ENCODE peak calls at places on chromosomes 3 and 15, in nine cellular contexts. L, J, M, A, C, X, Y, E and D are unnamed samples.

GRCh38 chr15:48005921-48006541 is 114.8 kb upstream of the SLC24A5 start:
- DNase-seq in J (no peak), Y (no peak), X (peak; percentile 15), A (no peak), C (no peak), M (no peak), E (peak; percentile 71), L (no peak), D (peak; percentile 45)

GRCh38 chr3:52742418-52743041 is 28.2 kb downstream of the NEK4 start:
- DNase-seq in L (peak; percentile 21), X (no peak), J (no peak), M (peak; percentile 33), Y (no peak), E (no peak), A (peak; percentile 42), C (peak; percentile 21), D (no peak)

GRCh38 chr15:31437686-31438085 is 111.1 kb downstream of the KLF13 start:
- DNase-seq in J (peak; percentile 22), E (no peak), M (no peak), L (no peak), X (no peak), A (no peak), C (no peak), Y (no peak), D (no peak)

GRCh38 chr3:105448338-105448982 is 81.8 kb downstream of the ALCAM start:
- DNase-seq in C (no peak), Y (no peak), L (peak; percentile 2), A (no peak), M (no peak), E (no peak), J (no peak), X (no peak), D (no peak)

GRCh38 chr3:21893250-21893649 is 142.2 kb upstream of the ZNF385D start:
- DNase-seq in C (no peak), J (no peak), A (peak; percentile 2), L (no peak), E (no peak), M (no peak), Y (no peak), X (no peak), D (no peak)

GRCh38 chr15:60682115-60682514 is 203.2 kb upstream of the ICE2 start:
- DNase-seq in A (peak; percentile 25), Y (no peak), M (no peak), L (no peak), X (no peak), J (no peak), E (no peak), C (peak; percentile 9), D (no peak)

GRCh38 chr3:184145120-184145524 is 10.0 kb downstream of the EIF2B5 start:
- DNase-seq in J (no peak), X (peak; percentile 66), C (peak; percentile 70), Y (no peak), A (peak; percentile 70), M (peak; percentile 44), E (no peak), L (peak; percentile 64), D (peak; percentile 37)

GRCh38 chr15:25682349-25682748 is 180.8 kb downstream of the ATP10A start:
- DNase-seq in E (no peak), J (no peak), M (no peak), C (no peak), L (no peak), A (no peak), Y (no peak), X (no peak), D (no peak)

GRCh38 chr3:12992629-12993021 is 80.6 kb downstream of the IQSEC1 start:
- DNase-seq in J (no peak), Y (no peak), C (no peak), M (no peak), A (no peak), E (no peak), L (no peak), X (no peak), D (no peak)

GRCh38 chr3:58464875-58465274 is 27.0 kb upstream of the KCTD6 start:
- DNase-seq in A (peak; percentile 17), E (no peak), M (no peak), Y (no peak), L (no peak), X (no peak), C (no peak), J (no peak), D (no peak)

GRCh38 chr15:89197503-89197971 is 23.8 kb downstream of the RLBP1 start:
- DNase-seq in Y (no peak), E (no peak), A (no peak), J (no peak), X (peak; percentile 81), M (no peak), L (peak; percentile 32), C (no peak), D (no peak)

GRCh38 chr15:63187589-63188226 is 1.7 kb upstream of the RAB8B start:
- DNase-seq in E (no peak), Y (no peak), M (no peak), C (no peak), A (peak; percentile 29), L (no peak), J (no peak), X (no peak), D (no peak)

GRCh38 chr15:47961401-47962090 is 159.2 kb upstream of the SLC24A5 start:
- DNase-seq in L (no peak), X (no peak), C (no peak), M (peak; percentile 22), Y (no peak), J (no peak), A (no peak), E (no peak), D (no peak)

GRCh38 chr3:152780553-152780952 is 54.4 kb upstream of the P2RY1 start:
- DNase-seq in J (no peak), C (peak; percentile 40), Y (no peak), X (no peak), E (no peak), M (no peak), L (no peak), A (peak; percentile 4), D (no peak)

GRCh38 chr15:55990516-55990915 is 2.9 kb downstream of the NEDD4 start:
- DNase-seq in J (no peak), M (no peak), X (no peak), A (no peak), C (no peak), L (no peak), E (no peak), Y (no peak), D (no peak)

GRCh38 chr3:64932016-64932518 is 244.3 kb upstream of the ADAMTS9 start:
- DNase-seq in J (no peak), Y (no peak), L (no peak), E (no peak), C (no peak), A (no peak), X (no peak), M (no peak), D (no peak)

GRCh38 chr3:29764059-29764458 is 483.2 kb downstream of the RBMS3 start:
- DNase-seq in C (no peak), M (no peak), A (peak; percentile 41), L (no peak), E (no peak), Y (no peak), X (no peak), J (no peak), D (no peak)

GRCh38 chr15:33476908-33477307 is 166.1 kb downstream of the RYR3 start:
- DNase-seq in E (no peak), X (no peak), C (no peak), A (no peak), L (no peak), J (no peak), Y (no peak), M (no peak), D (no peak)

GRCh38 chr3:101936419-101937331 is 87.4 kb downstream of the NFKBIZ start:
- DNase-seq in X (no peak), C (peak; percentile 97), A (peak; percentile 96), J (peak; percentile 12), E (no peak), Y (no peak), M (peak; percentile 43), L (no peak), D (no peak)

GRCh38 chr15:90851114-90851513 is 17.3 kb upstream of the FURIN start:
- DNase-seq in C (peak; percentile 55), X (no peak), A (no peak), M (peak; percentile 39), J (peak; percentile 58), L (no peak), Y (no peak), E (no peak), D (no peak)

GRCh38 chr3:16378920-16379319 is 113.9 kb downstream of the OXNAD1 start:
- DNase-seq in J (no peak), M (no peak), L (no peak), A (peak; percentile 89), C (peak; percentile 62), X (no peak), Y (no peak), E (no peak), D (no peak)

GRCh38 chr3:127547761-127548605 is 42.5 kb downstream of the TPRA1 start:
- DNase-seq in J (peak; percentile 63), A (peak; percentile 61), C (peak; percentile 47), L (peak; percentile 67), M (peak; percentile 77), X (peak; percentile 77), E (peak; percentile 76), Y (peak; percentile 63), D (peak; percentile 65)

GRCh38 chr15:63528138-63528659 is 23.8 kb downstream of the USP3 start:
- DNase-seq in X (no peak), E (no peak), A (no peak), Y (no peak), M (no peak), L (no peak), J (no peak), C (no peak), D (no peak)

GRCh38 chr3:172034786-172035685 is 4.3 kb upstream of the FNDC3B start:
- DNase-seq in A (peak; percentile 44), L (peak; percentile 8), E (no peak), J (no peak), X (peak; percentile 42), Y (no peak), M (peak; percentile 13), C (peak; percentile 66), D (no peak)

GRCh38 chr3:197027151-197027895 is 2.3 kb downstream of the MELTF start:
- DNase-seq in X (no peak), C (peak; percentile 94), L (no peak), M (no peak), J (no peak), A (peak; percentile 31), Y (no peak), E (no peak), D (no peak)

GRCh38 chr15:77027697-77028450 is 32.9 kb downstream of the PSTPIP1 start:
- DNase-seq in C (no peak), Y (no peak), A (no peak), M (no peak), E (peak; percentile 22), J (no peak), L (no peak), X (peak; percentile 56), D (peak; percentile 14)